ENCODE peak calls at places on chromosomes 13 and 19, in five cellular contexts. O is NCI-H1930; K is cardiac fibroblast; I is choroid plexus epithelial cell; G is stimulated activated CD4-positive, alpha-beta T cell treated with anti-CD3 and anti-CD28 coated beads, Interleukin-1b, Interleukin-23, amount 100 ng/mL, for 1 hour. R is an unnamed sample.

GRCh38 chr13:36275190-36276002 is 22.2 kb downstream of the CCDC169 start:
- DNase-seq in O (peak; percentile 23), K (peak; percentile 85), I (peak; percentile 90), G (no peak), R (no peak)

GRCh38 chr13:50156722-50157121 is 141.5 kb downstream of the KCNRG start:
- DNase-seq in O (no peak), K (peak; percentile 35), I (peak; percentile 81), G (no peak), R (no peak)

GRCh38 chr13:93991569-93991968 is 487.9 kb downstream of the DCT start:
- DNase-seq in O (no peak), K (no peak), I (no peak), G (no peak), R (no peak)

GRCh38 chr13:81017525-81018152 is 676.7 kb upstream of the SPRY2 start:
- DNase-seq in O (peak; percentile 18), K (peak; percentile 75), I (peak; percentile 76), G (no peak), R (no peak)

GRCh38 chr19:58319241-58319640 is 7.6 kb upstream of the ZSCAN22 start:
- DNase-seq in O (no peak), K (no peak), I (no peak), G (no peak), R (no peak)

GRCh38 chr19:8611890-8612806 is 1.6 kb upstream of the ADAMTS10 start:
- DNase-seq in O (no peak), K (peak; percentile 84), I (peak; percentile 77), G (no peak), R (no peak)

GRCh38 chr19:19420570-19421301 is 15.3 kb downstream of the GATAD2A start:
- DNase-seq in O (no peak), K (no peak), I (no peak), G (no peak), R (no peak)

GRCh38 chr13:53242015-53242414 is 213.4 kb downstream of the OLFM4 start:
- DNase-seq in O (no peak), K (no peak), I (no peak), G (no peak), R (no peak)

GRCh38 chr19:40702337-40703012 is 12.0 kb upstream of the NUMBL start:
- DNase-seq in O (no peak), K (peak; percentile 54), I (peak; percentile 51), G (no peak), R (no peak)

GRCh38 chr19:5789886-5790572 is 934 bp downstream of the DUS3L start:
- DNase-seq in O (no peak), K (no peak), I (no peak), G (no peak), R (no peak)

GRCh38 chr13:90445179-90445578 is 902.3 kb upstream of the MIR17HG start:
- DNase-seq in O (no peak), K (peak; percentile 97), I (peak; percentile 94), G (no peak), R (no peak)

GRCh38 chr19:30338878-30339623 is 33.1 kb upstream of the ZNF536 start:
- DNase-seq in O (no peak), K (no peak), I (no peak), G (no peak), R (no peak)

GRCh38 chr19:6215701-6216235 is 64.0 kb downstream of the MLLT1 start:
- DNase-seq in O (no peak), K (no peak), I (no peak), G (no peak), R (no peak)

GRCh38 chr13:23883255-23883654 is 5.9 kb downstream of the MIPEP start:
- DNase-seq in O (no peak), K (no peak), I (no peak), G (no peak), R (no peak)

GRCh38 chr13:45695198-45695730 is 6.9 kb upstream of the CBY2 start:
- DNase-seq in O (no peak), K (no peak), I (no peak), G (no peak), R (no peak)

GRCh38 chr19:19615086-19615485 is 3.4 kb downstream of the PBX4 start:
- DNase-seq in O (no peak), K (no peak), I (no peak), G (no peak), R (no peak)

GRCh38 chr13:106882222-106882621 is 314.3 kb upstream of the ARGLU1 start:
- DNase-seq in O (no peak), K (no peak), I (no peak), G (no peak), R (no peak)

GRCh38 chr13:61608138-61608537 is 192.5 kb upstream of the PCDH20 start:
- DNase-seq in O (no peak), K (no peak), I (no peak), G (no peak), R (no peak)

GRCh38 chr13:60959427-60959826 is 456.2 kb downstream of the PCDH20 start:
- DNase-seq in O (no peak), K (no peak), I (no peak), G (no peak), R (no peak)

GRCh38 chr13:91659583-91660415 is 261.4 kb downstream of the GPC5 start:
- DNase-seq in O (no peak), K (no peak), I (no peak), G (no peak), R (no peak)

GRCh38 chr13:79307866-79308298 is 98.2 kb downstream of the RBM26 start:
- DNase-seq in O (no peak), K (peak; percentile 16), I (peak; percentile 50), G (no peak), R (no peak)

GRCh38 chr19:1505991-1506881 is 6.6 kb downstream of the ADAMTSL5 start:
- DNase-seq in O (no peak), K (no peak), I (no peak), G (no peak), R (no peak)

GRCh38 chr13:75222031-75222430 is 259.9 kb downstream of the TBC1D4 start:
- DNase-seq in O (no peak), K (peak; percentile 76), I (peak; percentile 66), G (no peak), R (no peak)

GRCh38 chr19:51724543-51724942 is 752 bp upstream of the HAS1 start:
- DNase-seq in O (no peak), K (peak; percentile 51), I (no peak), G (no peak), R (no peak)

GRCh38 chr19:46520616-46521015 is 24.9 kb upstream of the PNMA8B start:
- DNase-seq in O (no peak), K (no peak), I (no peak), G (no peak), R (no peak)